ENCODE peak calls at places on chromosomes 16 and 17, in ten cellular contexts. One of them, this sample, is unnamed. For H3K27me3, the result is how much of the 10 kb centered on the place peaks cover.

GRCh38 chr17:75795820-75796607 is 11.4 kb downstream of the UNK start:
- DNase-seq in heart left ventricle: no peak
- DNase-seq in BJ: no peak
- DNase-seq in IMR-90: no peak
- DNase-seq in CD8-positive, alpha-beta T cell: no peak
- DNase-seq in body of pancreas: no peak
- DNase-seq in HepG2: no peak
- DNase-seq in Peyer's patch: no peak
- DNase-seq in AG04450: no peak
- DNase-seq in psoas muscle: no peak
- DNase-seq in this sample: no peak

GRCh38 chr17:45409659-45410076 is 23.0 kb downstream of the ARHGAP27 start:
- DNase-seq in CD8-positive, alpha-beta T cell: no peak
- DNase-seq in BJ: no peak
- DNase-seq in AG04450: no peak
- DNase-seq in psoas muscle: no peak
- DNase-seq in heart left ventricle: no peak
- DNase-seq in body of pancreas: no peak
- DNase-seq in IMR-90: no peak
- DNase-seq in HepG2: no peak
- DNase-seq in Peyer's patch: no peak
- DNase-seq in this sample: no peak

GRCh38 chr17:57636985-57637667 is 108.0 kb downstream of the CCDC182 start:
- DNase-seq in heart left ventricle: no peak
- DNase-seq in psoas muscle: no peak
- DNase-seq in body of pancreas: no peak
- DNase-seq in HepG2: no peak
- DNase-seq in AG04450: no peak
- DNase-seq in CD8-positive, alpha-beta T cell: no peak
- DNase-seq in BJ: no peak
- DNase-seq in Peyer's patch: peak
- DNase-seq in IMR-90: peak
- DNase-seq in this sample: no peak

GRCh38 chr17:266701-267656 is 85.5 kb upstream of the DOC2B start:
- DNase-seq in IMR-90: no peak
- DNase-seq in psoas muscle: peak
- DNase-seq in Peyer's patch: peak
- DNase-seq in heart left ventricle: peak
- DNase-seq in body of pancreas: peak
- DNase-seq in HepG2: no peak
- DNase-seq in CD8-positive, alpha-beta T cell: no peak
- DNase-seq in BJ: no peak
- DNase-seq in AG04450: no peak
- DNase-seq in this sample: no peak

GRCh38 chr17:68509151-68510057 is 2.8 kb upstream of the PRKAR1A start:
- DNase-seq in HepG2: peak
- DNase-seq in Peyer's patch: no peak
- DNase-seq in heart left ventricle: peak
- DNase-seq in AG04450: no peak
- DNase-seq in CD8-positive, alpha-beta T cell: no peak
- DNase-seq in psoas muscle: peak
- DNase-seq in body of pancreas: peak
- DNase-seq in IMR-90: no peak
- DNase-seq in BJ: no peak
- DNase-seq in this sample: no peak

GRCh38 chr17:14427914-14428639 is 127.2 kb downstream of the HS3ST3B1 start:
- DNase-seq in AG04450: no peak
- DNase-seq in body of pancreas: no peak
- DNase-seq in Peyer's patch: peak
- DNase-seq in psoas muscle: no peak
- DNase-seq in HepG2: no peak
- DNase-seq in IMR-90: no peak
- DNase-seq in heart left ventricle: no peak
- DNase-seq in BJ: no peak
- DNase-seq in CD8-positive, alpha-beta T cell: peak
- DNase-seq in this sample: no peak

GRCh38 chr17:76383645-76384221 is 676 bp upstream of the SPHK1 start:
- DNase-seq in BJ: no peak
- DNase-seq in CD8-positive, alpha-beta T cell: peak
- DNase-seq in psoas muscle: peak
- DNase-seq in AG04450: no peak
- DNase-seq in Peyer's patch: peak
- DNase-seq in IMR-90: peak
- DNase-seq in HepG2: peak
- DNase-seq in body of pancreas: peak
- DNase-seq in heart left ventricle: peak
- DNase-seq in this sample: peak

GRCh38 chr17:1200440-1200839 is 20.7 kb upstream of the ABR start:
- DNase-seq in Peyer's patch: no peak
- DNase-seq in BJ: no peak
- DNase-seq in body of pancreas: no peak
- DNase-seq in HepG2: no peak
- DNase-seq in IMR-90: no peak
- DNase-seq in heart left ventricle: no peak
- DNase-seq in AG04450: no peak
- DNase-seq in CD8-positive, alpha-beta T cell: no peak
- DNase-seq in psoas muscle: no peak
- DNase-seq in this sample: no peak

GRCh38 chr16:72814226-72814625 is 233.7 kb downstream of the ZFHX3 start:
- DNase-seq in psoas muscle: no peak
- DNase-seq in AG04450: no peak
- DNase-seq in body of pancreas: no peak
- DNase-seq in BJ: no peak
- DNase-seq in heart left ventricle: no peak
- DNase-seq in HepG2: no peak
- DNase-seq in IMR-90: peak
- DNase-seq in CD8-positive, alpha-beta T cell: no peak
- DNase-seq in Peyer's patch: no peak
- DNase-seq in this sample: no peak

GRCh38 chr17:45873728-45874127 is 20.6 kb upstream of the MAPT start:
- DNase-seq in HepG2: no peak
- DNase-seq in body of pancreas: no peak
- DNase-seq in CD8-positive, alpha-beta T cell: no peak
- DNase-seq in IMR-90: no peak
- DNase-seq in psoas muscle: no peak
- DNase-seq in heart left ventricle: no peak
- DNase-seq in AG04450: no peak
- DNase-seq in BJ: no peak
- DNase-seq in Peyer's patch: no peak
- DNase-seq in this sample: peak

GRCh38 chr16:21001262-21001661 is 100.7 kb downstream of the LYRM1 start:
- DNase-seq in BJ: no peak
- DNase-seq in IMR-90: peak
- DNase-seq in psoas muscle: no peak
- DNase-seq in HepG2: peak
- DNase-seq in Peyer's patch: no peak
- DNase-seq in heart left ventricle: no peak
- DNase-seq in AG04450: no peak
- DNase-seq in body of pancreas: peak
- DNase-seq in CD8-positive, alpha-beta T cell: no peak
- DNase-seq in this sample: peak

GRCh38 chr16:49023095-49023494 is 258.5 kb downstream of the CBLN1 start:
- DNase-seq in Peyer's patch: no peak
- DNase-seq in psoas muscle: no peak
- DNase-seq in body of pancreas: peak
- DNase-seq in heart left ventricle: no peak
- DNase-seq in CD8-positive, alpha-beta T cell: no peak
- DNase-seq in BJ: no peak
- DNase-seq in HepG2: no peak
- DNase-seq in AG04450: no peak
- DNase-seq in IMR-90: peak
- DNase-seq in this sample: no peak

GRCh38 chr17:14922421-14922820 is 342.7 kb downstream of the PMP22 start:
- DNase-seq in AG04450: no peak
- DNase-seq in psoas muscle: no peak
- DNase-seq in body of pancreas: peak
- DNase-seq in CD8-positive, alpha-beta T cell: no peak
- DNase-seq in Peyer's patch: no peak
- DNase-seq in HepG2: no peak
- DNase-seq in heart left ventricle: no peak
- DNase-seq in IMR-90: no peak
- DNase-seq in BJ: no peak
- DNase-seq in this sample: no peak

GRCh38 chr17:47967607-47968252 is 3.2 kb upstream of the CDK5RAP3 start:
- DNase-seq in IMR-90: peak
- DNase-seq in Peyer's patch: no peak
- DNase-seq in AG04450: peak
- DNase-seq in CD8-positive, alpha-beta T cell: no peak
- DNase-seq in psoas muscle: no peak
- DNase-seq in heart left ventricle: no peak
- DNase-seq in body of pancreas: peak
- DNase-seq in HepG2: no peak
- DNase-seq in BJ: no peak
- DNase-seq in this sample: peak

GRCh38 chr17:47633996-47634395 is 15.7 kb upstream of the KPNB1 start:
- DNase-seq in BJ: no peak
- DNase-seq in body of pancreas: no peak
- DNase-seq in HepG2: no peak
- DNase-seq in heart left ventricle: no peak
- DNase-seq in IMR-90: no peak
- DNase-seq in Peyer's patch: no peak
- DNase-seq in psoas muscle: no peak
- DNase-seq in CD8-positive, alpha-beta T cell: no peak
- DNase-seq in AG04450: no peak
- DNase-seq in this sample: no peak

GRCh38 chr17:9004132-9004960 is 17.0 kb upstream of the NTN1 start:
- DNase-seq in HepG2: no peak
- DNase-seq in Peyer's patch: no peak
- DNase-seq in psoas muscle: no peak
- DNase-seq in CD8-positive, alpha-beta T cell: no peak
- DNase-seq in body of pancreas: no peak
- DNase-seq in IMR-90: no peak
- DNase-seq in heart left ventricle: no peak
- DNase-seq in BJ: no peak
- DNase-seq in AG04450: no peak
- DNase-seq in this sample: no peak
- H3K27me3 ChIP-seq in HepG2: under half
- H3K27me3 ChIP-seq in Peyer's patch: under half
- H3K27me3 ChIP-seq in psoas muscle: under half
- H3K27me3 ChIP-seq in CD8-positive, alpha-beta T cell: under half
- H3K27me3 ChIP-seq in body of pancreas: under half
- H3K27me3 ChIP-seq in IMR-90: under half
- H3K27me3 ChIP-seq in heart left ventricle: half or more
- H3K27me3 ChIP-seq in BJ: under half
- H3K27me3 ChIP-seq in AG04450: under half
- H3K27me3 ChIP-seq in this sample: under half

DNA sequence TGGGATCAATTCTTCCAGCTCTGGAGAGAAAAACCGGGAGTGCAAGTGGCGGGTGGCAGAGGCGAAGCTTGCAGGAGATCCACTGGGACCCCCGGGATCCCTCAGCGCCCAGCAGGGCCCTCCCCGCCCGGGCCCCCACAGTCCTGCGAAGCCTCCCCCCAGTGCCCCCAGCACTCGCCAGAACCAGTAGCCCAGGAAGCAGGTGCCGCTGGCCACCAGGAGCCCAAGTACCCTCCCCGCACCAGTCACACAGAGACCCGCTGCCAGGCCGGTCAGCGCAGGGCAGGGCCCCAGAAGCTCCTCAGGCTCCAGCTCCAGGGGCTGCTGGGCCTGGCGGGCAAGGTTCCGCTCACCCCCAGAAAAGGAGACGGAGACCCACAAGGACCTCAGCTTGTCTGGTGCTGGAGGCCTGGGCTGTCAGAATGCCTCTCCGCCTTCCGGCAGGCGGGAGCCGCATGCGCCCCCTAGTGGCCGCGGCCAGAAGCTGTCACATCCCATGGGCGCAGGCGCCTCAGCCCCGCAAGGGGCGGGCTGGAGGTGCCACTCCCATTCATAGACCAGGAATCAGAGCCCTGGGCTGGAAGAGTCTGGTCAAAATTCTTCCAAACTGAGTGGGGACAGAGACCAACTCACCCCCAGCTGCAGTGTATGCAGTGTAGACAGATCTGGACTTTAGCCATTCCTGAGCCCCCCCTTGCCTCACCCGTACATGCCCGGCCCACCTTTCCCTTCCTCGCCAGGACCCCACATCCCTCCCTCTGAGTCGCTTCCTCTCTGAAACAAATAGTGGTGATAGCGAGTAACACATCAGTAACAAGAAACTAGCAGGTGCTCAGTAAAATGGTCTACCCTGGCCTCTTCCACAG is 1002.3 kb downstream of the KCNJ18 start:
- DNase-seq in Peyer's patch: no peak
- DNase-seq in psoas muscle: no peak
- DNase-seq in heart left ventricle: no peak
- DNase-seq in IMR-90: no peak
- DNase-seq in body of pancreas: no peak
- DNase-seq in CD8-positive, alpha-beta T cell: no peak
- DNase-seq in AG04450: no peak
- DNase-seq in HepG2: no peak
- DNase-seq in BJ: no peak
- DNase-seq in this sample: no peak
- TF ChIP-seq CTCF in Peyer's patch: no peak
- TF ChIP-seq CTCF in psoas muscle: peak
- TF ChIP-seq CTCF in heart left ventricle: no peak
- TF ChIP-seq CTCF in IMR-90: peak
- TF ChIP-seq CTCF in body of pancreas: no peak
- TF ChIP-seq CTCF in CD8-positive, alpha-beta T cell: no peak
- TF ChIP-seq CTCF in AG04450: peak
- TF ChIP-seq CTCF in HepG2: peak
- TF ChIP-seq CTCF in BJ: peak
- TF ChIP-seq CTCF in this sample: no peak

GRCh38 chr17:72476575-72476986 is 355.8 kb downstream of the SOX9 start:
- DNase-seq in HepG2: no peak
- DNase-seq in body of pancreas: peak
- DNase-seq in IMR-90: no peak
- DNase-seq in CD8-positive, alpha-beta T cell: no peak
- DNase-seq in heart left ventricle: no peak
- DNase-seq in psoas muscle: no peak
- DNase-seq in Peyer's patch: no peak
- DNase-seq in BJ: no peak
- DNase-seq in AG04450: no peak
- DNase-seq in this sample: no peak
- H3K27me3 ChIP-seq in HepG2: under half
- H3K27me3 ChIP-seq in body of pancreas: under half
- H3K27me3 ChIP-seq in IMR-90: under half
- H3K27me3 ChIP-seq in CD8-positive, alpha-beta T cell: under half
- H3K27me3 ChIP-seq in heart left ventricle: under half
- H3K27me3 ChIP-seq in psoas muscle: under half
- H3K27me3 ChIP-seq in Peyer's patch: under half
- H3K27me3 ChIP-seq in BJ: under half
- H3K27me3 ChIP-seq in AG04450: under half
- H3K27me3 ChIP-seq in this sample: under half

DNA sequence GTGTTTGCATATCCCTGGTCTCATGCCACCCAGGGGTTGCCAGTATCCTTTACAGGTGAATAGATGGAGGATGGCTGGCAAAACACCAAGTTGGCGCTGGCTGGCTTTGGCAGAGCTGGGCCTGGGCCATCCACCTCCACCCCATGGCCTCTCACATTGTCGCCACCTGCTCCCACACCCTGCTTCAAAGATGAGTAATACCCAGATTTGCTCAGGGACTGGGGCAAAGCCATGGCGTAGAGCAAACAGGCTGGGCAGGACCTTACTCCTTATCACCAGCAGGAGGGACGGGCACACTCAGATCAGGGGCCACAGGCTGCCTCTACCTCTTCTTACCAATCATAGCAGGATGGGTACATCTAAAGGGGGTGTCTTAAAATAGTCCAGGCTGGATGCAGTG is 24.3 kb downstream of the PLA2G10 start:
- DNase-seq in BJ: no peak
- DNase-seq in CD8-positive, alpha-beta T cell: no peak
- DNase-seq in HepG2: no peak
- DNase-seq in Peyer's patch: no peak
- DNase-seq in heart left ventricle: no peak
- DNase-seq in psoas muscle: no peak
- DNase-seq in IMR-90: no peak
- DNase-seq in AG04450: no peak
- DNase-seq in body of pancreas: peak
- DNase-seq in this sample: no peak
- TF ChIP-seq CTCF in BJ: no peak
- TF ChIP-seq CTCF in CD8-positive, alpha-beta T cell: no peak
- TF ChIP-seq CTCF in HepG2: no peak
- TF ChIP-seq CTCF in Peyer's patch: no peak
- TF ChIP-seq CTCF in heart left ventricle: no peak
- TF ChIP-seq CTCF in psoas muscle: no peak
- TF ChIP-seq CTCF in IMR-90: no peak
- TF ChIP-seq CTCF in AG04450: peak
- TF ChIP-seq CTCF in body of pancreas: peak
- TF ChIP-seq CTCF in this sample: peak

This sample was measured in brain microvascular endothelial cell.